ENCODE peak calls at places on chromosome 16, in four cellular contexts. W is GM23248; E is CD8-positive, alpha-beta memory T cell; X is upper lobe of left lung. V is an unnamed sample.

GRCh38 chr16:85438981-85439639 is 174.0 kb upstream of the GSE1 start:
- DNase-seq in W (no peak), X (no peak), E (no peak), V (no peak)

GRCh38 chr16:554640-555413 is 5.4 kb upstream of the PRR35 start:
- DNase-seq in X (no peak), E (no peak), W (peak), V (no peak)

GRCh38 chr16:74451951-74452758 is 30.9 kb upstream of the CLEC18B start:
- DNase-seq in W (no peak), E (no peak), X (peak), V (no peak)

GRCh38 chr16:71746442-71747046 is 22.0 kb upstream of the PHLPP2 start:
- DNase-seq in E (no peak), X (no peak), W (peak), V (no peak)

GRCh38 chr16:14148016-14148415 is 76.9 kb downstream of the MRTFB start:
- DNase-seq in E (no peak), W (no peak), X (no peak), V (no peak)

GRCh38 chr16:48426244-48427135 is 41.3 kb upstream of the SIAH1 start:
- DNase-seq in W (peak), E (no peak), X (no peak), V (no peak)

GRCh38 chr16:19346335-19346922 is 60.9 kb downstream of the CLEC19A start:
- DNase-seq in X (no peak), E (no peak), W (no peak), V (no peak)

GRCh38 chr16:67145746-67146145 is 5.1 kb downstream of the B3GNT9 start:
- DNase-seq in E (no peak), W (no peak), X (no peak), V (peak)

GRCh38 chr16:13186813-13187212 is 285.4 kb downstream of the SHISA9 start:
- DNase-seq in E (no peak), X (no peak), W (no peak), V (no peak)

GRCh38 chr16:67883872-67884261 is 818 bp upstream of the NRN1L start:
- DNase-seq in W (peak), E (peak), X (peak), V (peak)

GRCh38 chr16:57392694-57393093 is 11.9 kb upstream of the CCL17 start:
- DNase-seq in E (peak), X (no peak), W (no peak), V (peak)

GRCh38 chr16:64162613-64163375 is 959.1 kb downstream of the CDH11 start:
- DNase-seq in W (no peak), X (no peak), E (no peak), V (no peak)

GRCh38 chr16:58252716-58253115 is 42.1 kb downstream of the PRSS54 start:
- DNase-seq in E (no peak), W (no peak), X (no peak), V (no peak)

GRCh38 chr16:52557236-52557635 is 10.3 kb upstream of the TOX3 start:
- DNase-seq in X (no peak), E (no peak), W (no peak), V (no peak)

GRCh38 chr16:66275795-66276428 is 90.6 kb upstream of the CDH5 start:
- DNase-seq in W (peak), E (no peak), X (no peak), V (no peak)

GRCh38 chr16:14549789-14550153 is 80.3 kb downstream of the PARN start:
- DNase-seq in W (no peak), X (no peak), E (no peak), V (no peak)

GRCh38 chr16:75254359-75254837 is 3.0 kb upstream of the BCAR1 start:
- DNase-seq in E (no peak), W (peak), X (no peak), V (no peak)

GRCh38 chr16:65154321-65154720 is 32.5 kb upstream of the CDH11 start:
- DNase-seq in W (peak), X (no peak), E (no peak), V (no peak)

GRCh38 chr16:57803413-57803990 is 1.2 kb upstream of the KIFC3 start:
- DNase-seq in E (peak), W (no peak), X (no peak), V (no peak)

GRCh38 chr16:88904676-88905365 is 38.4 kb upstream of the PABPN1L start:
- DNase-seq in E (no peak), X (peak), W (no peak), V (no peak)

GRCh38 chr16:50643192-50643591 is 37.9 kb downstream of the SNX20 start:
- DNase-seq in X (no peak), W (no peak), E (no peak), V (no peak)
- H3K27ac ChIP-seq in X (no peak), W (no peak), E (no peak), V (no peak)

DNA sequence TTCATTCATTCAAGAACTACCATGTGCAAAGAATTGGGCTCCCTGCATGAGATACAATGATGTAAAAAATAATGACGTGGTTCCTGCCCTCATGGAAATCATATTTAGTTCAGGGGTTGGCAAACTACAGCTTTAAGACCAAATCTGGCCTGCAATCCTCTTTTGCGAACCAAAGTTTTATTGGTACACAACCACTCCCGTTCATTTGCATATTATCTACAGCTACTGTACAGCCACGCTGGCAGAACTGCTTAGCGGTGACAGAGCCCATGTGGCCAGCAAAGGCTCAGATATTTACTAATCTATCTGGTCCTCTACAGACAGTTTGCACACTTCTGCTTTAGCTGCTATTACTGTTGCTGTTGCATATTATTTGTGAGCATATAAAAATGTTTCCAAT is 167.7 kb downstream of the XYLT1 start:
- DNase-seq in X (no peak), W (no peak), E (no peak), V (no peak)
- H3K27ac ChIP-seq in X (no peak), W (no peak), E (no peak), V (no peak)

GRCh38 chr16:46930861-46931260 is 42.6 kb downstream of the DNAJA2 start:
- DNase-seq in X (no peak), W (no peak), E (no peak), V (no peak)
- H3K27ac ChIP-seq in X (no peak), W (no peak), E (no peak), V (no peak)

GRCh38 chr16:12010388-12011251 is 34.1 kb downstream of the SNX29 start:
- DNase-seq in W (peak), X (no peak), E (no peak), V (no peak)

GRCh38 chr16:12011565-12011964 is 35.0 kb downstream of the SNX29 start:
- DNase-seq in W (no peak), X (no peak), E (no peak), V (no peak)

GRCh38 chr16:12006637-12007036 is 30.1 kb downstream of the SNX29 start:
- DNase-seq in E (no peak), W (no peak), X (no peak), V (no peak)

GRCh38 chr16:12009462-12009861 is 32.9 kb downstream of the SNX29 start:
- DNase-seq in E (no peak), X (no peak), W (no peak), V (no peak)

DNA sequence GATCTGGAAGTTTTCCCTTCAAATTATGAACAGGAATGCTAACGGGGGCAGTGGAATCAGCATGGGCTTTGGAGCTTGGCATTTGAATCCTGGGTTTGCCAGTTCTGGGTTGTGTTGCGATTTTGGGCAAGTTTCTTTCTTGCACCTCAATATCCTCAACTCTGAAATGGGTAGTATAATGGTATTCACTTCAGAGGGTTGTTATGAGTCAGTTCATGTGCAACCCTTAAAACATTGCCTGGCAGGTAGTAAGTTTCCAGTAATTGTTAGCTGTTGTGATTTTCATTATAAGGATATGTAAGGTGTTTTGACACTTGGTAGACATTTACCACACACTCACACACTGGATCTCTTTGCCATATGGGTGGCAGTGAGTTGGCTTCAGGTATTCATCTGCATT is 33.4 kb downstream of the SNX29 start:
- DNase-seq in W (no peak), E (no peak), X (no peak), V (no peak)
- H3K27ac ChIP-seq in W (no peak), E (no peak), X (no peak), V (peak)